ENCODE peak calls at places on chromosomes 5 and 9, in eight cellular contexts. L is HepG2, B is K562, Q is HCT116, Y is upper lobe of left lung, T is GM23338, N is GM12878, I is Panc1. D is an unnamed sample.

GRCh38 chr5:135973323-135974018 is 18.7 kb upstream of the LECT2 start:
- ATAC-seq in T (no peak), B (no peak), Y (peak), L (peak), I (no peak), Q (no peak), N (no peak), D (peak)

GRCh38 chr5:23013395-23013994 is 160.4 kb upstream of the CDH12 start:
- ATAC-seq in Y (no peak), T (no peak), B (no peak), N (peak), L (no peak), I (no peak), Q (no peak), D (no peak)

GRCh38 chr5:149030392-149030791 is 32.5 kb downstream of the SH3TC2 start:
- ATAC-seq in I (no peak), Y (no peak), T (no peak), Q (no peak), N (no peak), L (no peak), B (no peak), D (no peak)

GRCh38 chr5:34608368-34608767 is 47.8 kb upstream of the RAI14 start:
- ATAC-seq in T (no peak), Y (no peak), L (no peak), B (no peak), N (no peak), I (peak), Q (peak), D (no peak)

GRCh38 chr5:138574744-138575193 is 432 bp downstream of the HSPA9 start:
- ATAC-seq in L (no peak), B (peak), T (no peak), N (peak), Q (no peak), Y (peak), I (peak), D (peak)

GRCh38 chr5:90658620-90659019 is 100.0 kb downstream of the ADGRV1 start:
- ATAC-seq in I (no peak), B (peak), T (no peak), Q (no peak), Y (no peak), L (no peak), N (no peak), D (no peak)

GRCh38 chr5:160747559-160747958 is 104.5 kb downstream of the ATP10B start:
- ATAC-seq in N (no peak), T (no peak), I (no peak), Q (no peak), L (no peak), B (no peak), Y (no peak), D (no peak)

GRCh38 chr5:93252165-93252564 is 328.9 kb downstream of the NR2F1-AS1 start:
- ATAC-seq in Y (no peak), B (no peak), N (no peak), L (peak), I (no peak), Q (peak), T (peak), D (no peak)

GRCh38 chr9:135561391-135562234 is at the start of gene PAEP:
- ATAC-seq in Q (no peak), L (peak), B (peak), Y (no peak), I (no peak), N (no peak), T (no peak), D (no peak)

GRCh38 chr9:89640391-89640790 is 35.6 kb downstream of the GADD45G start:
- ATAC-seq in L (no peak), T (no peak), Y (peak), I (no peak), Q (no peak), B (no peak), N (no peak), D (peak)

GRCh38 chr5:141512390-141513020 is 23.6 kb downstream of the PCDHGC5 start:
- ATAC-seq in T (peak), L (peak), N (peak), I (peak), B (peak), Y (peak), Q (peak), D (no peak)

GRCh38 chr9:115591584-115591984 is 473.6 kb upstream of the TNC start:
- ATAC-seq in I (peak), L (peak), Y (peak), T (peak), N (peak), Q (peak), B (peak), D (peak)

GRCh38 chr9:107866912-107867311 is 377.3 kb upstream of the KLF4 start:
- ATAC-seq in B (no peak), T (no peak), N (no peak), Q (no peak), I (no peak), Y (peak), L (no peak), D (no peak)

GRCh38 chr9:117744856-117745389 is 40.7 kb downstream of the TLR4 start:
- ATAC-seq in Q (no peak), I (no peak), N (peak), Y (peak), L (no peak), B (no peak), T (peak), D (peak)

GRCh38 chr5:43410414-43410813 is 1.8 kb downstream of the CCL28 start:
- ATAC-seq in T (no peak), B (peak), L (no peak), I (no peak), Y (peak), N (no peak), Q (no peak), D (no peak)

GRCh38 chr5:134965271-134965825 is 2.4 kb upstream of the CATSPER3 start:
- ATAC-seq in Q (no peak), T (no peak), B (no peak), N (no peak), L (peak), Y (no peak), I (no peak), D (no peak)

GRCh38 chr9:109101810-109102209 is 17.9 kb downstream of the TMEM245 start:
- ATAC-seq in Q (no peak), Y (no peak), N (peak), T (no peak), B (no peak), L (no peak), I (peak), D (no peak)

GRCh38 chr5:14237313-14238086 is 94.4 kb downstream of the TRIO start:
- ATAC-seq in I (peak), B (no peak), Q (no peak), Y (no peak), T (no peak), L (no peak), N (no peak), D (no peak)

GRCh38 chr5:95471447-95471846 is 80.3 kb downstream of the FAM81B start:
- ATAC-seq in L (no peak), Y (peak), B (no peak), T (no peak), Q (no peak), I (no peak), N (no peak), D (no peak)

GRCh38 chr5:93904917-93905316 is 163.5 kb upstream of the POU5F2 start:
- ATAC-seq in I (no peak), T (no peak), Y (no peak), N (no peak), Q (no peak), L (peak), B (no peak), D (no peak)

GRCh38 chr5:16489322-16489791 is 23.8 kb upstream of the ZNF622 start:
- ATAC-seq in I (peak), Q (peak), Y (peak), T (peak), N (peak), L (peak), B (peak), D (peak)

GRCh38 chr9:85741112-85741874 is 461 bp downstream of the AGTPBP1 start:
- ATAC-seq in N (peak), I (peak), Y (peak), B (peak), L (peak), Q (peak), T (peak), D (peak)
- H3K27ac ChIP-seq in N (peak), I (peak), Y (peak), B (peak), L (peak), Q (peak), T (peak), D (peak)

GRCh38 chr5:120306331-120306730 is 157.8 kb upstream of the PRR16 start:
- ATAC-seq in N (no peak), Q (no peak), B (no peak), T (no peak), L (no peak), I (no peak), Y (no peak), D (no peak)
- TF ChIP-seq POLR2AphosphoS5 in N (no peak), Q (no peak), B (no peak), T (no peak), L (no peak), I (no peak), Y (no peak), D (no peak)

GRCh38 chr5:132266836-132267160 is 9.3 kb downstream of the PDLIM4 start:
- ATAC-seq in I (no peak), Q (no peak), L (no peak), T (no peak), B (no peak), Y (no peak), N (no peak), D (no peak)
- H3K27ac ChIP-seq in I (no peak), Q (no peak), L (no peak), T (no peak), B (no peak), Y (no peak), N (no peak), D (peak)

GRCh38 chr9:69173891-69174644 is at the start of gene TJP2:
- ATAC-seq in Y (peak), T (peak), L (peak), N (peak), Q (no peak), I (peak), B (peak), D (peak)
- TF ChIP-seq POLR2AphosphoS5 in Y (peak), T (peak), L (no peak), N (peak), Q (no peak), I (peak), B (no peak), D (peak)